ENCODE peak calls at places on chromosomes 4 and X, in six cellular contexts. W is CD4-positive, alpha-beta T cell; B is uterus; R is tibial artery; S is PC-9; H is brain microvascular endothelial cell. Z is an unnamed sample.
A peak's percentile ranks its signal among the peaks of the same experiment; 100 is the strongest.

GRCh38 chr4:158462611-158463010 is 59.1 kb upstream of the RXFP1 start:
- DNase-seq in W (no peak), B (no peak), R (no peak), S (no peak), H (no peak), Z (no peak)

GRCh38 chr4:99301376-99302164 is 10.8 kb upstream of the ADH1A start:
- DNase-seq in W (no peak), B (no peak), R (no peak), S (no peak), H (peak; percentile 15), Z (peak; percentile 23)

GRCh38 chr4:32145987-32146386 is 1425.8 kb downstream of the PCDH7 start:
- DNase-seq in W (no peak), B (no peak), R (no peak), S (no peak), H (no peak), Z (no peak)

GRCh38 chr4:121898150-121898549 is 27.9 kb upstream of the BBS7 start:
- DNase-seq in W (peak; percentile 1), B (no peak), R (no peak), S (no peak), H (no peak), Z (no peak)

GRCh38 chr4:70518716-70519115 is 347 bp downstream of the AMTN start:
- DNase-seq in W (no peak), B (no peak), R (no peak), S (no peak), H (no peak), Z (no peak)

GRCh38 chrX:150623583-150623982 is 55.2 kb downstream of the MTM1 start:
- DNase-seq in W (no peak), B (no peak), R (no peak), S (no peak), H (no peak), Z (no peak)

GRCh38 chr4:64582492-64582891 is 173.2 kb upstream of the TECRL start:
- DNase-seq in W (no peak), B (no peak), R (no peak), S (no peak), H (no peak), Z (no peak)

GRCh38 chrX:130173190-130173895 is 1.6 kb downstream of the RAB33A start:
- DNase-seq in W (no peak), B (peak; percentile 63), R (peak; percentile 79), S (peak; percentile 85), H (peak; percentile 72), Z (peak; percentile 64)

GRCh38 chr4:138981930-138982390 is 33.6 kb upstream of the NOCT start:
- DNase-seq in W (no peak), B (peak; percentile 27), R (peak; percentile 36), S (peak; percentile 73), H (peak; percentile 16), Z (peak; percentile 20)

GRCh38 chr4:88960576-88960975 is 96.4 kb downstream of the FAM13A start:
- DNase-seq in W (no peak), B (no peak), R (no peak), S (no peak), H (no peak), Z (no peak)

GRCh38 chr4:173520921-173521473 is 9.0 kb downstream of the HAND2 start:
- DNase-seq in W (no peak), B (no peak), R (peak; percentile 21), S (no peak), H (no peak), Z (no peak)

GRCh38 chr4:5870701-5871100 is 22.2 kb downstream of the CRMP1 start:
- DNase-seq in W (no peak), B (no peak), R (no peak), S (no peak), H (no peak), Z (no peak)

GRCh38 chrX:361231-362145 is 25.2 kb downstream of the PPP2R3B start:
- DNase-seq in W (no peak), B (no peak), R (no peak), S (no peak), H (no peak), Z (no peak)

GRCh38 chr4:17010426-17011087 is 112.1 kb upstream of the LDB2 start:
- DNase-seq in W (no peak), B (no peak), R (no peak), S (no peak), H (no peak), Z (no peak)

GRCh38 chr4:16045687-16046086 is 38.1 kb downstream of the PROM1 start:
- DNase-seq in W (no peak), B (no peak), R (no peak), S (no peak), H (no peak), Z (no peak)

GRCh38 chr4:48467891-48468290 is 15.3 kb upstream of the SLC10A4 start:
- DNase-seq in W (no peak), B (no peak), R (no peak), S (no peak), H (no peak), Z (no peak)

GRCh38 chr4:71294301-71294700 is 44.5 kb upstream of the SLC4A4 start:
- DNase-seq in W (no peak), B (no peak), R (no peak), S (no peak), H (peak; percentile 19), Z (no peak)

GRCh38 chr4:154231796-154232478 is 259.7 kb downstream of the DCHS2 start:
- DNase-seq in W (no peak), B (no peak), R (no peak), S (no peak), H (no peak), Z (no peak)

GRCh38 chr4:76703123-76703490 is 194.8 kb downstream of the SOWAHB start:
- DNase-seq in W (no peak), B (no peak), R (no peak), S (peak; percentile 78), H (no peak), Z (no peak)

GRCh38 chr4:122099896-122100295 is 52.2 kb upstream of the BLTP1 start:
- DNase-seq in W (no peak), B (no peak), R (no peak), S (no peak), H (no peak), Z (no peak)

GRCh38 chr4:148170408-148171385 is 271.5 kb downstream of the NR3C2 start:
- DNase-seq in W (no peak), B (no peak), R (no peak), S (no peak), H (no peak), Z (no peak)

GRCh38 chrX:136754641-136755040 is 26.1 kb downstream of the ARHGEF6 start:
- DNase-seq in W (no peak), B (peak; percentile 18), R (peak; percentile 34), S (no peak), H (no peak), Z (no peak)

GRCh38 chrX:149374751-149375150 is 130.4 kb downstream of the IDS start:
- DNase-seq in W (no peak), B (no peak), R (no peak), S (no peak), H (no peak), Z (no peak)

GRCh38 chr4:827209-828081 is 1.5 kb upstream of the CPLX1 start:
- DNase-seq in W (no peak), B (no peak), R (peak; percentile 7), S (no peak), H (no peak), Z (no peak)

GRCh38 chr4:3512719-3513118 is 19.5 kb downstream of the LRPAP1 start:
- DNase-seq in W (no peak), B (no peak), R (no peak), S (no peak), H (no peak), Z (no peak)

DNA sequence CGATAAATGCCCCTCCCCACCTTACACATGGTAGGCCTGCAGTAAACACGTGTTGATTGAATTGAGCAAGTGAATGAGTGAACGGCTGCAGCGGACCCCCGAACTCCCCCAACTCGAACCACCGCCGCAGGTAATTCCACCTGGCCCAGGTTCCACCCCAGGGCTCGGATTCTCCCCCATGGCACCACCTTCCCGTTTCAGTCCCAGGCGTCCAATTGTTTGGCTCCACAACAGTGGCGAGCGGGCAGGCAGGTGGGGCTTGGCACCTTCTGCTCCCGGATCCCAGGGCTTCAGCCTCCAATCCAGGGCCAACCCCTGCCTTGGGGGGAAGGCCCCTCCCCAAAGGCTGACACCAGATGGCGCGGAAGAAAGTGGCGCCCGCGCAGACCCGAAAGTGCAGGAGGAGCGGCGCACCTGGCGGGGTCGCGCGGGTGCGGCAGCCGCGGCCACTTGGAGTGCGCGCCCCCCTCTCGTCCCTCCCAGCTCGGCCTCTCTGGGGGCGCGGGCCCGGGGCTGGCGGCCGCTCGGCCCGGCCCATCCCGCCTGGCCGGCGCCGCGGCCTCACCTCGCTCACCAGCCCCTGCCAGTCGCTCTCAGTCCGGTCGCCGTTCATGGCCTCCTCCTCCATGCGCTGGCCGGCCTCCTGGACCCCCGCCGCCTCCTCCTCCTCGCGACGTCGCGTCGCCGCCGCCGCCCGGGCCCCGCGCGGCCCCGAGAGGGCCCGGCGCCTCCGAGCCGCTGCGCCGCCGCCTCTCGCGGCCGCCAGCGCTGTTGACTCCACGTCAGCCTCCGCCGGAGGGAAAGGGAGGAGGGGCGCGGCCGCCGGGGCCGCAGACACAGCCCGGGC is at the start of gene CCDC149:
- DNase-seq in W (no peak), B (peak; percentile 68), R (peak; percentile 48), S (peak; percentile 76), H (peak; percentile 25), Z (peak; percentile 18)
- TF ChIP-seq CTCF in W (no peak), B (peak; percentile 1), R (no peak), S (no peak), H (no peak), Z (no peak)

DNA sequence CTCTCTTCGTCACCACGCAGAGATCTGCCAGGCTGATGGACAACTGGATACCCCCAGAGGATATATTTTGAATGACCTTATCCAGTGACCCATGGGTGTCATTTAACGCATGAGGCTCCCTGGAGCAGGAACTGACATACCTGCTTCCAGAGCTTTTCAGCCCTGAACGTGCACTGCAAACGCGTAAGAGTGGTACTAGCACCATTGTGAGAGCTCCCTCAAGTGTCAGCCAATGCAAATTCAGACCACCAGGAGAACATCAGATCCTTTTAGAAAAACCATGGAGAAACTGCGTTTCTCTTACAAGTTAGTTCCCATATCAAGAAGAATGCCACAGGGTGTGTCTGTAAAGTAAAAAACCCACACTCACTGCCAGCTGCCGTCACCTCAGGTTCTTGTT is 7.3 kb downstream of the TREX2 start:
- DNase-seq in W (no peak), B (no peak), R (no peak), S (no peak), H (no peak), Z (no peak)
- TF ChIP-seq CTCF in W (no peak), B (no peak), R (no peak), S (no peak), H (peak; percentile 60), Z (peak; percentile 48)

GRCh38 chrX:114774691-114775090 is 190.8 kb downstream of the HTR2C start:
- DNase-seq in W (no peak), B (no peak), R (no peak), S (no peak), H (no peak), Z (no peak)
- TF ChIP-seq CTCF in W (no peak), B (no peak), R (no peak), S (no peak), H (no peak), Z (peak; percentile 5)

GRCh38 chrX:25039036-25039435 is 23.3 kb upstream of the ARX start:
- DNase-seq in W (no peak), B (no peak), R (no peak), S (no peak), H (no peak), Z (no peak)

GRCh38 chrX:25029288-25029687 is 13.5 kb upstream of the ARX start:
- DNase-seq in W (no peak), B (no peak), R (no peak), S (no peak), H (no peak), Z (no peak)

DNA sequence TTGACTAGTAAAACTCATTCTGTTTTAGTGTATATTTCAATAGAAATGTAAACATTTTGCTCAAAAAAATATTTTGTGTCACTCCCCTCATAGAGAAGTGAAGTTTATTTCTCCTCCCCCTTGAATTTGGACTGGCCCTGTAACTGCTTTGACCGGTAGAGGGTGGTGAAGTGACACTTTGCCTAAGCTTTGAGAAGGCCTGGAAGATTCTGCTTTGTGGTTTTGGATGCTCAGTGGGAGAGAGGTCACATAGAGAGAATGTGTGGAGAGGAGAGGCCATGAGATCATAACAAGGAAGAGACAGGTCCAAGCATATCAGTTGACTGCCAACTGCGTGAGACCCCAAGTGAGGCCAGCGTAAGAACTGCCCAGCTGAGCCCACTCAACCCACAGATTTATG is 19.1 kb upstream of the ARX start:
- DNase-seq in W (no peak), B (no peak), R (no peak), S (no peak), H (peak; percentile 24), Z (no peak)
- TF ChIP-seq CTCF in W (no peak), B (no peak), R (no peak), S (no peak), H (peak; percentile 59), Z (no peak)